ENCODE peak calls at places on chromosomes 1 and 21, in four cellular contexts. One of them, this sample, is unnamed.

GRCh38 chr1:206787956-206788355 is 15.7 kb upstream of the IL10 start:
- DNase-seq in posterior cingulate gyrus: no peak
- DNase-seq in ureter: no peak
- DNase-seq in hypothalamus: no peak
- DNase-seq in this sample: no peak

GRCh38 chr1:30812093-30812492 is 54.5 kb upstream of the LAPTM5 start:
- DNase-seq in hypothalamus: no peak
- DNase-seq in posterior cingulate gyrus: no peak
- DNase-seq in ureter: no peak
- DNase-seq in this sample: no peak

GRCh38 chr1:224507771-224508523 is 73.3 kb upstream of the WDR26 start:
- DNase-seq in posterior cingulate gyrus: no peak
- DNase-seq in ureter: no peak
- DNase-seq in hypothalamus: no peak
- DNase-seq in this sample: no peak

GRCh38 chr1:233166896-233167295 is 128.6 kb downstream of the PCNX2 start:
- DNase-seq in posterior cingulate gyrus: no peak
- DNase-seq in hypothalamus: no peak
- DNase-seq in ureter: no peak
- DNase-seq in this sample: no peak

GRCh38 chr1:34083974-34084373 is 81.1 kb downstream of the CSMD2 start:
- DNase-seq in posterior cingulate gyrus: no peak
- DNase-seq in hypothalamus: no peak
- DNase-seq in ureter: no peak
- DNase-seq in this sample: no peak

GRCh38 chr1:175198332-175198731 is 5.8 kb upstream of the KIAA0040 start:
- DNase-seq in ureter: no peak
- DNase-seq in posterior cingulate gyrus: no peak
- DNase-seq in hypothalamus: no peak
- DNase-seq in this sample: no peak

GRCh38 chr1:65209005-65209885 is 61.2 kb downstream of the AK4 start:
- DNase-seq in posterior cingulate gyrus: peak
- DNase-seq in ureter: no peak
- DNase-seq in hypothalamus: no peak
- DNase-seq in this sample: no peak

GRCh38 chr1:15456313-15456954 is at the start of gene CELA2A:
- DNase-seq in ureter: no peak
- DNase-seq in hypothalamus: no peak
- DNase-seq in posterior cingulate gyrus: no peak
- DNase-seq in this sample: no peak

GRCh38 chr1:207025144-207025880 is 7.2 kb downstream of the C1orf116 start:
- DNase-seq in hypothalamus: no peak
- DNase-seq in ureter: no peak
- DNase-seq in posterior cingulate gyrus: no peak
- DNase-seq in this sample: no peak

GRCh38 chr1:11458811-11459275 is 20.1 kb upstream of the DISP3 start:
- DNase-seq in posterior cingulate gyrus: peak
- DNase-seq in ureter: no peak
- DNase-seq in hypothalamus: peak
- DNase-seq in this sample: no peak

GRCh38 chr1:6041432-6042062 is 4.1 kb upstream of the KCNAB2 start:
- DNase-seq in hypothalamus: no peak
- DNase-seq in posterior cingulate gyrus: no peak
- DNase-seq in ureter: no peak
- DNase-seq in this sample: no peak

GRCh38 chr1:12616709-12617373 is 1.2 kb downstream of the DHRS3 start:
- DNase-seq in ureter: peak
- DNase-seq in hypothalamus: no peak
- DNase-seq in posterior cingulate gyrus: no peak
- DNase-seq in this sample: no peak

GRCh38 chr1:76080552-76081093 is 6.1 kb downstream of the ST6GALNAC3 start:
- DNase-seq in posterior cingulate gyrus: no peak
- DNase-seq in ureter: no peak
- DNase-seq in hypothalamus: no peak
- DNase-seq in this sample: no peak

GRCh38 chr21:15592271-15592860 is 137.4 kb upstream of the USP25 start:
- DNase-seq in posterior cingulate gyrus: no peak
- DNase-seq in hypothalamus: no peak
- DNase-seq in ureter: no peak
- DNase-seq in this sample: no peak

GRCh38 chr1:82323144-82323543 is 522.4 kb downstream of the ADGRL2 start:
- DNase-seq in posterior cingulate gyrus: no peak
- DNase-seq in ureter: no peak
- DNase-seq in hypothalamus: no peak
- DNase-seq in this sample: no peak

GRCh38 chr1:8506995-8507615 is 189.2 kb downstream of the SLC45A1 start:
- DNase-seq in hypothalamus: no peak
- DNase-seq in ureter: no peak
- DNase-seq in posterior cingulate gyrus: no peak
- DNase-seq in this sample: no peak

GRCh38 chr1:17538428-17539130 is 919 bp upstream of the ARHGEF10L start:
- DNase-seq in hypothalamus: no peak
- DNase-seq in posterior cingulate gyrus: no peak
- DNase-seq in ureter: no peak
- DNase-seq in this sample: peak

GRCh38 chr1:36881071-36881405 is 153.3 kb downstream of the GRIK3 start:
- DNase-seq in posterior cingulate gyrus: no peak
- DNase-seq in hypothalamus: no peak
- DNase-seq in ureter: peak
- DNase-seq in this sample: no peak

GRCh38 chr1:247212012-247212411 is 40.2 kb upstream of the ZNF124 start:
- DNase-seq in hypothalamus: no peak
- DNase-seq in ureter: no peak
- DNase-seq in posterior cingulate gyrus: no peak
- DNase-seq in this sample: no peak

GRCh38 chr1:183241446-183241845 is 55.4 kb downstream of the LAMC2 start:
- DNase-seq in posterior cingulate gyrus: no peak
- DNase-seq in hypothalamus: no peak
- DNase-seq in ureter: no peak
- DNase-seq in this sample: no peak

GRCh38 chr21:45219517-45219916 is 68.2 kb downstream of the POFUT2 start:
- DNase-seq in hypothalamus: no peak
- DNase-seq in posterior cingulate gyrus: no peak
- DNase-seq in ureter: no peak
- DNase-seq in this sample: no peak

GRCh38 chr1:53539711-53540603 is 80.8 kb downstream of the DMRTB1 start:
- DNase-seq in ureter: no peak
- DNase-seq in hypothalamus: no peak
- DNase-seq in posterior cingulate gyrus: no peak
- DNase-seq in this sample: no peak

GRCh38 chr1:145846191-145846590 is 761 bp downstream of the NUDT17 start:
- DNase-seq in posterior cingulate gyrus: no peak
- DNase-seq in ureter: no peak
- DNase-seq in hypothalamus: no peak
- DNase-seq in this sample: no peak

GRCh38 chr1:91730781-91731732 is 154.9 kb downstream of the TGFBR3 start:
- DNase-seq in ureter: no peak
- DNase-seq in hypothalamus: no peak
- DNase-seq in posterior cingulate gyrus: no peak
- DNase-seq in this sample: no peak

GRCh38 chr1:109895720-109896504 is 14.7 kb upstream of the CSF1 start:
- DNase-seq in ureter: no peak
- DNase-seq in hypothalamus: no peak
- DNase-seq in posterior cingulate gyrus: no peak
- DNase-seq in this sample: no peak

GRCh38 chr1:193592325-193592724 is 405.9 kb upstream of the B3GALT2 start:
- DNase-seq in posterior cingulate gyrus: no peak
- DNase-seq in ureter: no peak
- DNase-seq in hypothalamus: no peak
- DNase-seq in this sample: no peak

GRCh38 chr1:245393694-245394093 is 238.9 kb downstream of the KIF26B start:
- DNase-seq in hypothalamus: no peak
- DNase-seq in posterior cingulate gyrus: no peak
- DNase-seq in ureter: no peak
- DNase-seq in this sample: no peak

GRCh38 chr1:201999625-202000238 is 10.7 kb upstream of the ELF3 start:
- DNase-seq in ureter: no peak
- DNase-seq in posterior cingulate gyrus: peak
- DNase-seq in hypothalamus: no peak
- DNase-seq in this sample: no peak

GRCh38 chr1:56915960-56916359 is 49.9 kb downstream of the C8B start:
- DNase-seq in posterior cingulate gyrus: no peak
- DNase-seq in hypothalamus: no peak
- DNase-seq in ureter: no peak
- DNase-seq in this sample: no peak

GRCh38 chr1:70499695-70500094 is 88.6 kb downstream of the CTH start:
- DNase-seq in ureter: no peak
- DNase-seq in hypothalamus: no peak
- DNase-seq in posterior cingulate gyrus: no peak
- DNase-seq in this sample: no peak